ENCODE peak calls at places on chromosomes 2 and 18, in five cellular contexts. U, B, T, F and M are unnamed samples.
A peak's percentile ranks its signal among the peaks of the same experiment; 100 is the strongest.

GRCh38 chr2:72669121-72669520 is 156.7 kb downstream of the EXOC6B start:
- DNase-seq in U (peak; percentile 70), B (peak; percentile 4), T (no peak), F (no peak), M (peak; percentile 7)

GRCh38 chr2:72673279-72673678 is 152.6 kb downstream of the EXOC6B start:
- DNase-seq in U (peak; percentile 81), B (no peak), T (no peak), F (no peak), M (no peak)

GRCh38 chr2:55519908-55520885 is 679 bp downstream of the CFAP36 start:
- DNase-seq in U (peak; percentile 19), B (peak; percentile 53), T (no peak), F (peak; percentile 11), M (peak; percentile 16)

GRCh38 chr18:49572935-49573334 is 11.1 kb downstream of the LIPG start:
- DNase-seq in U (no peak), B (no peak), T (no peak), F (no peak), M (no peak)

GRCh38 chr2:85160946-85161625 is 27.9 kb downstream of the TCF7L1 start:
- DNase-seq in U (no peak), B (no peak), T (no peak), F (no peak), M (no peak)

GRCh38 chr2:18690342-18690741 is 101.0 kb upstream of the NT5C1B start:
- DNase-seq in U (peak; percentile 16), B (peak; percentile 15), T (peak; percentile 76), F (no peak), M (peak; percentile 12)

GRCh38 chr18:48827321-48828200 is 123.2 kb downstream of the SMAD7 start:
- DNase-seq in U (no peak), B (no peak), T (peak; percentile 62), F (no peak), M (no peak)

GRCh38 chr2:48129256-48129950 is 223.1 kb upstream of the FBXO11 start:
- DNase-seq in U (no peak), B (no peak), T (no peak), F (no peak), M (no peak)

GRCh38 chr18:51417643-51418483 is 220.4 kb upstream of the MEX3C start:
- DNase-seq in U (no peak), B (no peak), T (peak; percentile 76), F (no peak), M (no peak)

GRCh38 chr2:210049831-210050230 is 47.4 kb downstream of the RPE start:
- DNase-seq in U (no peak), B (no peak), T (no peak), F (no peak), M (no peak)

GRCh38 chr2:232927793-232928563 is 57.9 kb downstream of the SNORC start:
- DNase-seq in U (no peak), B (no peak), T (peak; percentile 59), F (peak; percentile 50), M (peak; percentile 46)

GRCh38 chr2:112174383-112174782 is 36.2 kb downstream of the FBLN7 start:
- DNase-seq in U (no peak), B (no peak), T (no peak), F (no peak), M (no peak)

GRCh38 chr2:24857741-24858140 is 62.3 kb downstream of the ADCY3 start:
- DNase-seq in U (no peak), B (no peak), T (no peak), F (no peak), M (no peak)

GRCh38 chr2:76980067-76980466 is 542.1 kb downstream of the LRRTM4 start:
- DNase-seq in U (no peak), B (no peak), T (no peak), F (no peak), M (no peak)

GRCh38 chr2:118044103-118044716 is 30.3 kb upstream of the CCDC93 start:
- DNase-seq in U (no peak), B (no peak), T (no peak), F (no peak), M (no peak)

GRCh38 chr2:26244479-26245230 is at the start of the genes HADHA and HADHB:
- DNase-seq in U (peak; percentile 97), B (peak; percentile 98), T (peak; percentile 96), F (peak; percentile 65), M (peak; percentile 87)

GRCh38 chr18:13811993-13812392 is 12.0 kb upstream of the MC5R start:
- DNase-seq in U (peak; percentile 18), B (peak; percentile 15), T (no peak), F (no peak), M (peak; percentile 30)

GRCh38 chr2:216714412-216714775 is 19.0 kb upstream of the IGFBP5 start:
- DNase-seq in U (no peak), B (no peak), T (no peak), F (no peak), M (peak; percentile 28)

GRCh38 chr18:78562446-78563020 is 417.1 kb upstream of the SALL3 start:
- DNase-seq in U (no peak), B (no peak), T (no peak), F (no peak), M (no peak)

GRCh38 chr18:37502036-37502435 is 63.6 kb downstream of the CELF4 start:
- DNase-seq in U (no peak), B (no peak), T (no peak), F (no peak), M (no peak)

GRCh38 chr2:218281449-218281848 is 10.9 kb downstream of the TMBIM1 start:
- DNase-seq in U (no peak), B (no peak), T (no peak), F (no peak), M (no peak)

GRCh38 chr2:218285604-218286003 is 6.7 kb downstream of the TMBIM1 start:
- DNase-seq in U (no peak), B (no peak), T (no peak), F (no peak), M (no peak)

GRCh38 chr2:218282173-218282991 is 9.9 kb downstream of the TMBIM1 start:
- DNase-seq in U (no peak), B (no peak), T (no peak), F (no peak), M (no peak)

GRCh38 chr2:218286570-218287459 is 5.5 kb downstream of the TMBIM1 start:
- DNase-seq in U (peak; percentile 91), B (peak; percentile 85), T (peak; percentile 77), F (peak; percentile 67), M (peak; percentile 83)

GRCh38 chr2:218284106-218284811 is 8.0 kb downstream of the TMBIM1 start:
- DNase-seq in U (no peak), B (peak; percentile 26), T (no peak), F (peak; percentile 60), M (peak; percentile 80)
- TF ChIP-seq POLR2A in U (no peak), B (no peak), T (no peak), F (no peak), M (no peak)

GRCh38 chr2:10006248-10007147 is 36.9 kb upstream of the KLF11 start:
- DNase-seq in U (no peak), B (peak; percentile 50), T (no peak), F (no peak), M (peak; percentile 51)
- TF ChIP-seq POLR2A in U (no peak), B (no peak), T (no peak), F (no peak), M (no peak)

GRCh38 chr2:223954401-223954800 is 2.9 kb upstream of the MRPL44 start:
- DNase-seq in U (peak; percentile 40), B (peak; percentile 23), T (no peak), F (no peak), M (peak; percentile 40)

GRCh38 chr2:223956267-223956666 is 996 bp upstream of the MRPL44 start:
- DNase-seq in U (no peak), B (no peak), T (no peak), F (no peak), M (no peak)

GRCh38 chr2:223952280-223952968 is 4.8 kb upstream of the MRPL44 start:
- DNase-seq in U (no peak), B (no peak), T (no peak), F (no peak), M (no peak)

GRCh38 chr2:223959688-223960087 is 2.4 kb downstream of the MRPL44 start:
- DNase-seq in U (no peak), B (no peak), T (no peak), F (no peak), M (no peak)

DNA sequence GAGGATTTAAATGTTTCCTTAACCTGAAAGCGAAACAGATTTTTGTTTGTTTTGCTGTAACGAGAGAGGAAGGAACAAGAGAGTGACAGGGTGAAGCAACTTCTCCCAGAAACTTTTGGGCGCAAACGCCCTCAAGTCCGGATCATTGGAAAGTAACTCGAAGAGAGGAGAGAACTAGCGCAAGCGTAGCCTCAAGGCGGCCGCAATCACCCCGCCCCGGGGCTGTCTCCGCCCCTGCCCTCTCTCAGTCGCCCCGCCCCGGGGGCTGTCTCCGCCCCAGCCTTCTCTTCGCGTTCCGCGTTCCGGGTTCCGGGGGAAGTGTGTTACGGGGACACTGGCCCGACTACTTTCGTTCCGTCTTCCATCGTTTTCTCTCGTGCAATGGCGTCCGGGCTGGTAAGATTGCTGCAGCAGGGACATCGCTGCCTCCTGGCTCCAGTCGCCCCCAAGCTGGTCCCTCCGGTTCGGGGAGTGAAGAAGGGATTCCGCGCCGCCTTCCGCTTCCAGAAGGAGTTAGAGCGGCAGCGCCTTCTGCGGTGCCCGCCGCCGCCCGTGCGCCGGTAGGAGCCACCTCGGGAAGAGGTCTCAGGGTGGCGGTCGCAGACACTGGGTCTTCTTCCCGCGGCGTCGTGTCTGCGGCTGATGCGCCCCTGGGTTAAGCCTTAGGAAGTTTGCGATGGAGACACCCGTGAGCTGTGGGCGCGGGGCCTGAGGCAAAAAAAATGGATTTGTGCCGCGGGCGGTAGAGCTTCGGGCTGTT is at the start of gene MRPL44:
- DNase-seq in U (peak; percentile 94), B (peak; percentile 97), T (peak; percentile 99), F (peak; percentile 69), M (peak; percentile 63)
- TF ChIP-seq POLR2A in U (peak; percentile 61), B (peak; percentile 67), T (peak; percentile 92), F (peak; percentile 82), M (peak; percentile 69)

GRCh38 chr2:29113027-29113686 is 2.1 kb upstream of the CLIP4 start:
- DNase-seq in U (no peak), B (no peak), T (no peak), F (no peak), M (peak; percentile 21)

GRCh38 chr2:29114514-29114840 is 738 bp upstream of the CLIP4 start:
- DNase-seq in U (no peak), B (peak; percentile 31), T (no peak), F (no peak), M (no peak)

GRCh38 chr2:29113891-29114321 is 1.3 kb upstream of the CLIP4 start:
- DNase-seq in U (peak; percentile 83), B (peak; percentile 83), T (no peak), F (no peak), M (peak; percentile 53)

GRCh38 chr2:29115797-29116781 is 874 bp downstream of the CLIP4 start:
- DNase-seq in U (peak; percentile 82), B (peak; percentile 66), T (no peak), F (no peak), M (peak; percentile 69)

GRCh38 chr2:29114841-29115609 is at the start of gene CLIP4:
- DNase-seq in U (peak; percentile 53), B (peak; percentile 65), T (peak; percentile 60), F (peak; percentile 62), M (peak; percentile 42)
- TF ChIP-seq POLR2A in U (peak; percentile 58), B (no peak), T (no peak), F (no peak), M (peak; percentile 65)

DNA sequence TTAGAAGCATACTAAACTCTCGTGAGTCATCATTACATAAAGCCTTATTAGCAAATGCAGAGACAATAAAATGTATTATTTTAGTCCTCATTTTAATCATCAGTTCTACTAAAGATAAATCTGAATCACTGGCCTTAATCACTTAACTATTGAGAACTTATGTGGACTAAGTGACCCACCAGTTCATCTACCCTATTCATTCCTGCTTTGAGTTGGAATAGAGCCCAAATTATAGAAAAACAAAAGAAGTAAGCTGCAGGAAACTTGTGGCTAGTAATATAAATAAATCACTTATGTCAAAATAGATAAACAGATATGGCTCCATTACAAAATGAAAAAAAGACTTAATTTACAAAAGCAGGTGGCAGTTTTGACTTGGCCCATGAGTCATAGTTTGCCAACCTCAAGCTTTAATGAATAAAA is 851.8 kb upstream of the CRIM1 start:
- DNase-seq in U (no peak), B (no peak), T (no peak), F (no peak), M (no peak)
- TF ChIP-seq POLR2A in U (no peak), B (no peak), T (no peak), F (no peak), M (no peak)